ENCODE peak calls at places on chromosomes 7 and 10, in five cellular contexts. T, H, O, A and P are unnamed samples.

GRCh38 chr7:130216025-130216424 is 8.4 kb downstream of the SSMEM1 start:
- DNase-seq in T (no peak), H (no peak), O (no peak), A (no peak), P (no peak)

GRCh38 chr10:79248341-79248931 is 98.8 kb upstream of the PPIF start:
- DNase-seq in T (peak), H (no peak), O (peak), A (no peak), P (no peak)

GRCh38 chr7:137928626-137929025 is 73.3 kb downstream of the CREB3L2 start:
- DNase-seq in T (no peak), H (no peak), O (no peak), A (no peak), P (no peak)

GRCh38 chr10:121183241-121183640 is 332.1 kb downstream of the WDR11 start:
- DNase-seq in T (no peak), H (no peak), O (no peak), A (no peak), P (no peak)

GRCh38 chr7:2101630-2102374 is 130.9 kb downstream of the MAD1L1 start:
- DNase-seq in T (no peak), H (no peak), O (no peak), A (no peak), P (no peak)

GRCh38 chr10:78330884-78331283 is 297.2 kb downstream of the RPS24 start:
- DNase-seq in T (no peak), H (no peak), O (no peak), A (no peak), P (no peak)

GRCh38 chr10:132428486-132428885 is 31.5 kb downstream of the PWWP2B start:
- DNase-seq in T (no peak), H (no peak), O (no peak), A (no peak), P (no peak)

GRCh38 chr10:62618576-62619408 is 185.7 kb upstream of the ADO start:
- DNase-seq in T (peak), H (peak), O (peak), A (no peak), P (no peak)

GRCh38 chr7:56097700-56098099 is 4.9 kb upstream of the PHKG1 start:
- DNase-seq in T (no peak), H (peak), O (peak), A (no peak), P (no peak)

GRCh38 chr10:112838784-112839481 is 111.1 kb upstream of the TCF7L2 start:
- DNase-seq in T (no peak), H (no peak), O (no peak), A (no peak), P (no peak)

GRCh38 chr7:6015917-6016652 is 7.0 kb downstream of the AIMP2 start:
- DNase-seq in T (peak), H (no peak), O (peak), A (no peak), P (peak)

GRCh38 chr7:35035511-35035921 is 1.8 kb downstream of the DPY19L1 start:
- DNase-seq in T (no peak), H (peak), O (peak), A (peak), P (peak)